ENCODE peak calls at places on chromosome 16, in eight cellular contexts. T, F, X, J, P, Y, H and M are unnamed samples.

GRCh38 chr16:68377667-68378420 is 67.0 kb downstream of the PRMT7 start:
- DNase-seq in J (no peak), T (no peak), F (no peak), H (no peak), X (no peak), P (no peak), Y (no peak), M (no peak)

GRCh38 chr16:89144681-89145080 is 26.9 kb upstream of the CDH15 start:
- DNase-seq in P (no peak), X (no peak), Y (no peak), T (no peak), F (no peak), J (no peak), H (no peak), M (no peak)

GRCh38 chr16:11210260-11210659 is 45.7 kb downstream of the SOCS1 start:
- DNase-seq in X (no peak), J (no peak), Y (no peak), F (no peak), T (no peak), P (no peak), H (no peak), M (no peak)

GRCh38 chr16:87956169-87956770 is 5.0 kb downstream of the BANP start:
- DNase-seq in H (no peak), F (peak; percentile 66), T (no peak), P (peak; percentile 68), Y (no peak), X (peak; percentile 75), J (peak; percentile 85), M (peak; percentile 25)

GRCh38 chr16:90077757-90078593 is 844 bp upstream of the PRDM7 start:
- DNase-seq in X (no peak), H (no peak), F (no peak), Y (no peak), P (no peak), T (no peak), J (no peak), M (no peak)

GRCh38 chr16:23920899-23921298 is 85.1 kb downstream of the PRKCB start:
- DNase-seq in H (no peak), X (no peak), T (no peak), Y (no peak), F (no peak), P (no peak), J (no peak), M (no peak)

GRCh38 chr16:20307240-20307671 is 20.1 kb downstream of the GP2 start:
- DNase-seq in Y (no peak), F (no peak), X (no peak), J (no peak), H (no peak), T (no peak), P (no peak), M (no peak)

GRCh38 chr16:67163164-67163902 is 1.2 kb upstream of the HSF4 start:
- DNase-seq in T (no peak), Y (no peak), X (no peak), F (peak; percentile 60), P (peak; percentile 86), H (peak; percentile 56), J (peak; percentile 64), M (no peak)

GRCh38 chr16:50261707-50262235 is 4.6 kb upstream of the ADCY7 start:
- DNase-seq in J (no peak), H (no peak), X (no peak), Y (no peak), T (no peak), P (peak; percentile 65), F (peak; percentile 23), M (no peak)

GRCh38 chr16:66925322-66925840 is at the start of gene RRAD:
- DNase-seq in T (no peak), Y (no peak), X (no peak), F (peak; percentile 92), J (peak; percentile 69), P (peak; percentile 92), H (peak; percentile 26), M (no peak)

GRCh38 chr16:56337131-56337857 is 88.1 kb downstream of the AMFR start:
- DNase-seq in X (no peak), T (no peak), F (peak; percentile 54), J (no peak), H (no peak), Y (no peak), P (no peak), M (no peak)

GRCh38 chr16:11862489-11862888 is 11.1 kb upstream of the RSL1D1 start:
- DNase-seq in X (no peak), Y (no peak), T (no peak), H (no peak), P (no peak), J (no peak), F (no peak), M (no peak)

GRCh38 chr16:200388-200787 is 20.1 kb downstream of the HBQ1 start:
- DNase-seq in T (no peak), F (no peak), Y (no peak), P (no peak), J (peak; percentile 67), H (no peak), X (no peak), M (no peak)

GRCh38 chr16:66874079-66874775 is 6.1 kb upstream of the PDP2 start:
- DNase-seq in X (no peak), F (no peak), Y (no peak), T (no peak), H (no peak), P (no peak), J (peak; percentile 69), M (no peak)

GRCh38 chr16:81521141-81521626 is 76.6 kb downstream of the CMIP start:
- DNase-seq in T (no peak), X (no peak), J (no peak), Y (no peak), P (peak; percentile 62), H (no peak), F (no peak), M (no peak)

GRCh38 chr16:55471448-55472097 is 7.4 kb upstream of the MMP2 start:
- DNase-seq in X (no peak), T (no peak), P (peak; percentile 38), H (no peak), F (no peak), J (peak; percentile 89), Y (no peak), M (no peak)

GRCh38 chr16:4653981-4654380 is 29.4 kb downstream of the MGRN1 start:
- DNase-seq in Y (no peak), F (no peak), T (no peak), H (no peak), P (no peak), X (no peak), J (no peak), M (no peak)

GRCh38 chr16:67922740-67923139 is 8.9 kb downstream of the CTRL start:
- DNase-seq in Y (no peak), T (no peak), X (no peak), H (no peak), J (no peak), F (no peak), P (no peak), M (no peak)

GRCh38 chr16:29926675-29927522 is 873 bp upstream of the KCTD13 start:
- DNase-seq in P (no peak), H (no peak), F (no peak), X (no peak), T (no peak), J (peak; percentile 56), Y (no peak), M (no peak)

GRCh38 chr16:73289232-73289631 is 241.3 kb upstream of the ZFHX3 start:
- DNase-seq in Y (no peak), F (no peak), X (no peak), P (no peak), J (no peak), T (no peak), H (no peak), M (no peak)

GRCh38 chr16:9050102-9050830 is 41.2 kb upstream of the HAPSTR1 start:
- DNase-seq in H (peak; percentile 84), F (no peak), P (no peak), Y (no peak), J (no peak), T (no peak), X (no peak), M (peak; percentile 15)

GRCh38 chr16:54116126-54116525 is 170.5 kb downstream of the IRX3 start:
- DNase-seq in T (no peak), P (no peak), J (no peak), X (no peak), F (no peak), H (no peak), Y (no peak), M (no peak)

GRCh38 chr16:54506691-54507090 is 220.1 kb upstream of the IRX3 start:
- DNase-seq in T (no peak), X (no peak), F (no peak), Y (no peak), P (no peak), J (no peak), H (no peak), M (no peak)

GRCh38 chr16:8168016-8168415 is 422.3 kb downstream of the TMEM114 start:
- DNase-seq in J (no peak), T (no peak), H (no peak), F (no peak), Y (no peak), X (no peak), P (no peak), M (no peak)

DNA sequence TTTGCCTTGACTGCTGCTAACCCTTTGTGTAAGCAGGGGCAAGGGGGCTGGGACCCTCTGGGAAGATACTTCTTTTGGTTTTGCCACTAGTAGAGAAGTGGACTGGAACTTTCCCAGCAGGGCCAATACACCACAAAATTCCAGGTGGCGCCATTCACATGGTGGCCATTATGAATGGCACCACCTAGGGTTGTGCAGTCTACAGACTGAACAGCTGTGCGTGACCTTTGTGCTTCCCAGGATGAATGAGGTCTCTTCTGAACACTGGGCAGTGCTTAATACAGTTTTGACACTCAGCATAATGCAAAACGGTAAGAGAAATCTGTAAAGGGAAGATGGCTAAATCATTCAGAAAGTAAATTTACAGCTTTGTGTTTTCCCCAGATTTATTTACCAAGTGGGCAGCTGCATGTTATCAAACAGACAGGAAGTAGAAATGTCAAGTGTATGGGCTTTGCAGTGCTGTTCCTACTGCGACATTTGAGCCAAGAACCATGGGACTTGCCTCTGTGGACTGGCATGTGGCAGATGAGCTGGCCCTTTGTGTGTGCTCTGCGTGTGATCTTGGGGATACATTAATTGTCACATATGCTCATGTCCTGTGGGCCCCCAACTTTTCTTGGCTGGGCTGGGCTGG is 9.2 kb downstream of the SYT17 start:
- DNase-seq in X (no peak), T (no peak), P (no peak), H (no peak), J (no peak), Y (no peak), F (no peak), M (no peak)
- TF ChIP-seq CTCF in X (no peak), T (peak; percentile 65), P (no peak), H (no peak), J (no peak), Y (peak; percentile 11), F (no peak), M (no peak)

GRCh38 chr16:62077998-62078397 is 41.8 kb upstream of the CDH8 start:
- DNase-seq in Y (no peak), H (peak; percentile 75), T (no peak), P (no peak), F (no peak), X (no peak), J (no peak), M (peak; percentile 14)
- TF ChIP-seq CTCF in Y (no peak), H (peak; percentile 56), T (peak; percentile 24), P (no peak), F (no peak), X (no peak), J (no peak), M (peak; percentile 55)

GRCh38 chr16:21982108-21982507 is 18.8 kb downstream of the PDZD9 start:
- DNase-seq in J (no peak), P (no peak), F (no peak), T (no peak), Y (no peak), X (no peak), H (no peak), M (no peak)
- TF ChIP-seq CTCF in J (no peak), P (no peak), F (no peak), T (no peak), Y (no peak), X (no peak), H (no peak), M (peak; percentile 17)

GRCh38 chr16:17367932-17368331 is 102.8 kb downstream of the XYLT1 start:
- DNase-seq in H (peak; percentile 82), F (no peak), T (no peak), X (no peak), P (no peak), Y (no peak), J (peak; percentile 26), M (peak; percentile 45)
- TF ChIP-seq CTCF in H (no peak), F (no peak), T (no peak), X (no peak), P (no peak), Y (no peak), J (peak; percentile 11), M (no peak)